ENCODE peak calls at places on chromosome 16, in four cellular contexts. One of them, this sample, is unnamed.

GRCh38 chr16:17939723-17940122 is 396.8 kb downstream of the NPIPA8 start:
- DNase-seq in effector memory CD4-positive, alpha-beta T cell: no peak
- DNase-seq in A549: no peak
- DNase-seq in SJSA1: no peak
- DNase-seq in this sample: no peak

GRCh38 chr16:85311741-85312140 is 199.5 kb upstream of the CIBAR2 start:
- DNase-seq in effector memory CD4-positive, alpha-beta T cell: no peak
- DNase-seq in A549: no peak
- DNase-seq in SJSA1: no peak
- DNase-seq in this sample: no peak

GRCh38 chr16:85366031-85366763 is 246.9 kb upstream of the GSE1 start:
- DNase-seq in effector memory CD4-positive, alpha-beta T cell: no peak
- DNase-seq in A549: no peak
- DNase-seq in SJSA1: no peak
- DNase-seq in this sample: no peak

GRCh38 chr16:4487955-4488481 is 11.8 kb downstream of the HMOX2 start:
- DNase-seq in effector memory CD4-positive, alpha-beta T cell: no peak
- DNase-seq in A549: no peak
- DNase-seq in SJSA1: no peak
- DNase-seq in this sample: no peak

GRCh38 chr16:7843196-7843595 is 510.6 kb downstream of the RBFOX1 start:
- DNase-seq in effector memory CD4-positive, alpha-beta T cell: no peak
- DNase-seq in A549: no peak
- DNase-seq in SJSA1: no peak
- DNase-seq in this sample: no peak

GRCh38 chr16:87809150-87809902 is 43.5 kb upstream of the KLHDC4 start:
- DNase-seq in effector memory CD4-positive, alpha-beta T cell: no peak
- DNase-seq in A549: no peak
- DNase-seq in SJSA1: no peak
- DNase-seq in this sample: no peak

GRCh38 chr16:1330260-1330914 is 3.1 kb upstream of the BAIAP3 start:
- DNase-seq in effector memory CD4-positive, alpha-beta T cell: no peak
- DNase-seq in A549: no peak
- DNase-seq in SJSA1: no peak
- DNase-seq in this sample: no peak

GRCh38 chr16:58843675-58844074 is 109.6 kb upstream of the GOT2 start:
- DNase-seq in effector memory CD4-positive, alpha-beta T cell: no peak
- DNase-seq in A549: no peak
- DNase-seq in SJSA1: no peak
- DNase-seq in this sample: no peak

GRCh38 chr16:88073201-88073721 is 122.0 kb downstream of the BANP start:
- DNase-seq in effector memory CD4-positive, alpha-beta T cell: no peak
- DNase-seq in A549: no peak
- DNase-seq in SJSA1: no peak
- DNase-seq in this sample: no peak

GRCh38 chr16:86039606-86040005 is 140.6 kb downstream of the IRF8 start:
- DNase-seq in effector memory CD4-positive, alpha-beta T cell: no peak
- DNase-seq in A549: no peak
- DNase-seq in SJSA1: no peak
- DNase-seq in this sample: no peak

GRCh38 chr16:31099860-31100638 is 5.5 kb upstream of the VKORC1 start:
- DNase-seq in effector memory CD4-positive, alpha-beta T cell: no peak
- DNase-seq in A549: no peak
- DNase-seq in SJSA1: no peak
- DNase-seq in this sample: no peak

GRCh38 chr16:75099738-75100615 is 16.6 kb downstream of the LDHD start:
- DNase-seq in effector memory CD4-positive, alpha-beta T cell: peak; percentile 29
- DNase-seq in A549: no peak
- DNase-seq in SJSA1: no peak
- DNase-seq in this sample: no peak

GRCh38 chr16:75379911-75380847 is 53.1 kb downstream of the CFDP1 start:
- DNase-seq in effector memory CD4-positive, alpha-beta T cell: peak; percentile 30
- DNase-seq in A549: no peak
- DNase-seq in SJSA1: no peak
- DNase-seq in this sample: no peak

GRCh38 chr16:47523342-47524006 is 62.3 kb downstream of the PHKB start:
- DNase-seq in effector memory CD4-positive, alpha-beta T cell: no peak
- DNase-seq in A549: no peak
- DNase-seq in SJSA1: no peak
- DNase-seq in this sample: no peak

GRCh38 chr16:29231231-29231630 is 175.3 kb downstream of the NPIPB11 start:
- DNase-seq in effector memory CD4-positive, alpha-beta T cell: no peak
- DNase-seq in A549: no peak
- DNase-seq in SJSA1: peak; percentile 36
- DNase-seq in this sample: no peak

GRCh38 chr16:16144416-16144815 is 78.9 kb downstream of the ABCC6 start:
- DNase-seq in effector memory CD4-positive, alpha-beta T cell: no peak
- DNase-seq in A549: no peak
- DNase-seq in SJSA1: no peak
- DNase-seq in this sample: no peak

GRCh38 chr16:67235816-67236547 is 9.1 kb downstream of the TMEM208 start:
- DNase-seq in effector memory CD4-positive, alpha-beta T cell: peak; percentile 62
- DNase-seq in A549: no peak
- DNase-seq in SJSA1: no peak
- DNase-seq in this sample: no peak

GRCh38 chr16:20839504-20839903 is 33.2 kb downstream of the REXO5 start:
- DNase-seq in effector memory CD4-positive, alpha-beta T cell: no peak
- DNase-seq in A549: no peak
- DNase-seq in SJSA1: no peak
- DNase-seq in this sample: no peak

GRCh38 chr16:56518435-56518834 is 1.4 kb downstream of the BBS2 start:
- DNase-seq in effector memory CD4-positive, alpha-beta T cell: no peak
- DNase-seq in A549: no peak
- DNase-seq in SJSA1: no peak
- DNase-seq in this sample: no peak
- H3K27ac ChIP-seq in effector memory CD4-positive, alpha-beta T cell: no peak overlapping the region
- H3K27ac ChIP-seq in A549: no peak overlapping the region
- H3K27ac ChIP-seq in SJSA1: no peak overlapping the region
- H3K27ac ChIP-seq in this sample: no peak overlapping the region

GRCh38 chr16:19114359-19115147 is 789 bp downstream of the ITPRIPL2 start:
- DNase-seq in effector memory CD4-positive, alpha-beta T cell: no peak
- DNase-seq in A549: peak; percentile 54
- DNase-seq in SJSA1: peak; percentile 69
- DNase-seq in this sample: no peak

GRCh38 chr16:19118938-19119431 is 5.2 kb downstream of the ITPRIPL2 start:
- DNase-seq in effector memory CD4-positive, alpha-beta T cell: no peak
- DNase-seq in A549: peak; percentile 82
- DNase-seq in SJSA1: peak; percentile 73
- DNase-seq in this sample: no peak

GRCh38 chr16:19119564-19119963 is 5.8 kb downstream of the ITPRIPL2 start:
- DNase-seq in effector memory CD4-positive, alpha-beta T cell: no peak
- DNase-seq in A549: no peak
- DNase-seq in SJSA1: no peak
- DNase-seq in this sample: no peak

GRCh38 chr16:19115148-19116021 is 1.6 kb downstream of the ITPRIPL2 start:
- DNase-seq in effector memory CD4-positive, alpha-beta T cell: no peak
- DNase-seq in A549: no peak
- DNase-seq in SJSA1: no peak
- DNase-seq in this sample: no peak

DNA sequence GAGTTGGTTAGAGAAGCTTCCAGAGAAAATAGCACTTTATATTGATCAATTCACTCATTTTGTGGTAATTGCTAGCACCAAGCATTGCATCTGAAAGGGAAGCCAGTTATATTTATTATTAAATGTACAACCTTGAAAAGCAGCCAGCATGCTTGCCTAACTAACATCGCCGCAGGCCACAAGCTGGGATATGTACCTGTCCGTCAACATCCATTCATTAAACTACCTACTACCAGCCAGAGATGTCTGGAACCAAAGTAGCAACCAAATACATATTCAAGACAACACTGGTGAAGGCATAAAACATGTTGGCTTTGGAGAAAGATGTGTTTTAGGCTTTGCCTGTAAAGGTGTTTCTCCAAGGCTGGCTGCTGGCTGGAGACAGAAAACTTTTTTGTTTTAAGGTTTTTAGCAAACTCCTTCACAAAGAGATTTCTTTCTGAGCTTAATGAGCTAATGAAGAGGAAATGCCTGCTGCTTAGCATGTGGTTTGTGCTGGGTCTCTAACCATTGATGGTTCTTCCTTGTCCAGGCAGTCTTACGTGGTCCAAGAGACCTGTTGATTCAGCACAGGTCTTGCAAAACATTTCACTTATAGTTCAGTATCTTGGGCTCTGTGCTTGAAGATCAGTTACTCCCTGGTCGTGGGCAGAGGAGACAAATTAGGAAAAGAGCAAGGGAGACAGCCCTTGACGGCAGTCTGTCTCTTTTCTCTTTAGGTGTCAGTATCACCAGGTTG is 3.1 kb downstream of the ITPRIPL2 start:
- DNase-seq in effector memory CD4-positive, alpha-beta T cell: no peak
- DNase-seq in A549: no peak
- DNase-seq in SJSA1: no peak
- DNase-seq in this sample: no peak
- H3K27ac ChIP-seq in effector memory CD4-positive, alpha-beta T cell: no peak overlapping the region
- H3K27ac ChIP-seq in A549: peak overlapping the region; percentile 90
- H3K27ac ChIP-seq in SJSA1: no peak overlapping the region
- H3K27ac ChIP-seq in this sample: no peak overlapping the region

DNA sequence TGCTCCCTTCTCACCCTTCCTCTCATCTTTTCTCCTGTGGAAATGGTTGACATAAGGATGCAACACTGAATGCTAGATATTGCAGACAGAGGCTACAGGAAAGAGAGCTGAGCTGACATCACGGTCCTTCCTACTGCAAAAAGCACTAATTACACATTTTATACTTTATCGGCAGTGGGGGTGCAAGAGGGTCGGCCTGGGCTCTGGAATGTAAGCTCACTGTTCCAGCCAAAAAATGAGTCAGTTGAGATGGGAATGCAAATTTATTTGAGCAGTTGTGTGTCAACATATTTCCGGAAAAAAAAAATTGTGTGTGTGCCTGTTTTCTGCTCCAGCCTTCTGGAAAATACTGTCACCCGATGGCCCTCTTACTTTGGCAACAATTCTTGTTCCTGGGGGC is 14.1 kb upstream of the MRTFB start:
- DNase-seq in effector memory CD4-positive, alpha-beta T cell: no peak
- DNase-seq in A549: no peak
- DNase-seq in SJSA1: no peak
- DNase-seq in this sample: no peak
- H3K27ac ChIP-seq in effector memory CD4-positive, alpha-beta T cell: no peak overlapping the region
- H3K27ac ChIP-seq in A549: no peak overlapping the region
- H3K27ac ChIP-seq in SJSA1: no peak overlapping the region
- H3K27ac ChIP-seq in this sample: no peak overlapping the region

DNA sequence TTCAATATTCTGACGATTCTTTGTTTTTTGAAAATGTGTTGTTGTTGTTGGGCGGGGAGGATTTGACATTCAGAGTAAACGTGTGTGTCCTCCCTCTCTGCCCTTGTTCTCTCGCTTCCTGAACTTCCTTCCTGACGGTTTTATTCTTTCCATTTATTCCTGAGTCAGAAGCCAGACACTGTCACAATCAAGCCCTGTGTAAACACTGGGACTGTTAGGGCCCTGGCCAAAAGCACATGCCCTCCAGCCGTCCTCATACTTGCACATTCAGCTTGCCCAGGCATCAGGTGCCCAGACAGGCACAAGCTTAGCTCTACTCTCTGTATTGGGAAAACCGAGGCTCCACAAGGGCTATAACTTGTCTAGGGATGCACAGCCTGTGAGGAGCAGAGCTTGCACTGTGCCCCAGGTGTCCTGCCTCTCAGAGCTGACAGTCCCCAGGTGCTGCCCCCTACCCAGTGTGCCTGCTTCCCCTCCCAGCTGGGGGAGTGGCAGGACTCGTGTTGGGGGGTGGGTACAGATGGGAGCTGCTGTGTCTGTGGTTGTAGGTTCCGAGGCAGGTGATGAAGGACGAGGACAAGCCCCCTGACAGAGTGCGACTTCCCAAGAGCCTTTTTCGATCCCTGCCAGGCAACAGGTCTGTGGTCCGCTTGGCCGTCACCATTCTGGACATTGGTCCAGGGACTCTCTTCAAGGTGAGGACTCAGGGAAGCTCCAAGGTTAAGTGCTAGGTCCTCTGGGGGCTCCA is 9.7 kb downstream of the ADGRG3 start:
- DNase-seq in effector memory CD4-positive, alpha-beta T cell: no peak
- DNase-seq in A549: peak; percentile 29
- DNase-seq in SJSA1: no peak
- DNase-seq in this sample: no peak
- H3K27ac ChIP-seq in effector memory CD4-positive, alpha-beta T cell: no peak overlapping the region
- H3K27ac ChIP-seq in A549: peak overlapping the region; percentile 55
- H3K27ac ChIP-seq in SJSA1: no peak overlapping the region
- H3K27ac ChIP-seq in this sample: no peak overlapping the region

DNA sequence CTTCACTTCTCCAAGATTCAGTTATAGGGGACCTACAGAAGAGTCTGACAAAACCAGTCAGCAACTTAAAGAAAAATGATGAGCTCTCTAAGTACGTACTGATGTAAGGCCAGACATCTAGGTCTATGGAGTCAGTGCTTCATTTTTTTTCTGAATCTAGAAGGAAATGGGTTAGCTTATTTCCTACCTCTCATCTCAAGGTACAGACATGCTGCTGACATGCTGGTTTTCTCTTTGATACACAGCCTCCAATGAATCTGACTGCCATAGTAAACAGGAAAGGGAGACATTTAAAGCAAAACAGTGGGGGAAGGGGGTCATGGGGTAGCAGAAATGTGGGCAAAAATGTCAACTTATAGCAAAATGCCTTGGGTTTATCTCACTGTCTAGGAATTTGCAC is 16.4 kb downstream of the CDR2 start:
- DNase-seq in effector memory CD4-positive, alpha-beta T cell: no peak
- DNase-seq in A549: no peak
- DNase-seq in SJSA1: no peak
- DNase-seq in this sample: no peak
- H3K27ac ChIP-seq in effector memory CD4-positive, alpha-beta T cell: peak overlapping the region; percentile 63
- H3K27ac ChIP-seq in A549: no peak overlapping the region
- H3K27ac ChIP-seq in SJSA1: no peak overlapping the region
- H3K27ac ChIP-seq in this sample: no peak overlapping the region

DNA sequence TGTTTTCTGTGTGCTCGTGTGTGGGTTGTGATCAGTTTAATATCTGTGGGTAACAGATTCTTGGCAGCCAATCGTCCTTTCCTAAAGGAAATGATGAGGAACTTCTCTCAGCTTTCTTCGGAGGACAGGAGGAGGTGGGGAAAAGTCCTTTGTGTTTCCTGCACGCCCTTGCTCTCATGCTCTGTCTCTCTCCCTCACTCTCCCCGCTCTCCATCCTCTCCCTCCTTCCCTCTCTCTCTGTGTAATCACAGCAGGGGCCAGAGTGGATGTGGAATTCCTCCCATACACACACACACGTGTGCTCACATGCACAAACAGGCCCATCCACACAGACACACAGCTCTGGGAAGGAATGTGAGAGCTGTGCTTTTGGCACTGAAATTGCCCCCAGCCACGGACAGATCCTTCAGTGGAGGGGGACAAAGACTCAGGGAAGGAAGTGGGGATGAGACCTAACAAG is 83.6 kb upstream of the PLCG2 start:
- DNase-seq in effector memory CD4-positive, alpha-beta T cell: no peak
- DNase-seq in A549: no peak
- DNase-seq in SJSA1: no peak
- DNase-seq in this sample: no peak
- H3K27ac ChIP-seq in effector memory CD4-positive, alpha-beta T cell: no peak overlapping the region
- H3K27ac ChIP-seq in A549: peak overlapping the region; percentile 10
- H3K27ac ChIP-seq in SJSA1: peak overlapping the region; percentile 98
- H3K27ac ChIP-seq in this sample: no peak overlapping the region

GRCh38 chr16:27237229-27238015 is 31.1 kb downstream of the NSMCE1 start:
- DNase-seq in effector memory CD4-positive, alpha-beta T cell: peak; percentile 50
- DNase-seq in A549: no peak
- DNase-seq in SJSA1: no peak
- DNase-seq in this sample: no peak
- H3K27ac ChIP-seq in effector memory CD4-positive, alpha-beta T cell: peak overlapping the region; percentile 89
- H3K27ac ChIP-seq in A549: no peak overlapping the region
- H3K27ac ChIP-seq in SJSA1: no peak overlapping the region
- H3K27ac ChIP-seq in this sample: no peak overlapping the region

GRCh38 chr16:79437764-79438728 is 162.5 kb downstream of the MAF start:
- DNase-seq in effector memory CD4-positive, alpha-beta T cell: no peak
- DNase-seq in A549: no peak
- DNase-seq in SJSA1: no peak
- DNase-seq in this sample: no peak
- H3K27ac ChIP-seq in effector memory CD4-positive, alpha-beta T cell: no peak overlapping the region
- H3K27ac ChIP-seq in A549: no peak overlapping the region
- H3K27ac ChIP-seq in SJSA1: no peak overlapping the region
- H3K27ac ChIP-seq in this sample: peak overlapping the region; percentile 57

GRCh38 chr16:11677451-11677951 is 9.2 kb downstream of the SNN start:
- DNase-seq in effector memory CD4-positive, alpha-beta T cell: no peak
- DNase-seq in A549: no peak
- DNase-seq in SJSA1: no peak
- DNase-seq in this sample: no peak
- H3K27ac ChIP-seq in effector memory CD4-positive, alpha-beta T cell: no peak overlapping the region
- H3K27ac ChIP-seq in A549: peak overlapping the region; percentile 6
- H3K27ac ChIP-seq in SJSA1: no peak overlapping the region
- H3K27ac ChIP-seq in this sample: no peak overlapping the region